ENCODE peak calls at places on chromosomes 16 and 17, in five cellular contexts. K is right lobe of liver, D is heart left ventricle, Q is BJ, C is upper lobe of right lung. U is an unnamed sample. For H3K36me3, the result is how much of the 10 kb centered on the place peaks cover.

GRCh38 chr17:15490634-15491261 is 23.3 kb upstream of the CDRT4 start:
- DNase-seq in C (no peak), D (peak), K (no peak), Q (peak), U (no peak)

GRCh38 chr16:69150146-69150865 is 17.9 kb downstream of the UTP4 start:
- DNase-seq in C (no peak), Q (no peak), D (peak), K (no peak), U (peak)

GRCh38 chr17:3712811-3713463 is 10.8 kb upstream of the HASPIN start:
- DNase-seq in Q (no peak), D (no peak), K (no peak), C (no peak), U (no peak)

GRCh38 chr17:39270923-39271322 is 45.2 kb upstream of the STAC2 start:
- DNase-seq in D (no peak), K (no peak), C (no peak), Q (peak), U (peak)

GRCh38 chr17:73474370-73474988 is 162.7 kb upstream of the CDC42EP4 start:
- DNase-seq in C (peak), Q (peak), D (peak), K (no peak), U (no peak)

GRCh38 chr16:88532434-88533241 is 37.6 kb upstream of the ZC3H18 start:
- DNase-seq in K (no peak), Q (no peak), D (no peak), C (no peak), U (no peak)

GRCh38 chr17:46056800-46057304 is 57.8 kb downstream of the STH start:
- DNase-seq in D (no peak), C (no peak), K (no peak), Q (peak), U (peak)

GRCh38 chr17:52957411-52957810 is 798.9 kb upstream of the CA10 start:
- DNase-seq in K (no peak), D (no peak), Q (no peak), C (no peak), U (no peak)

GRCh38 chr16:7763111-7763510 is 430.5 kb downstream of the RBFOX1 start:
- DNase-seq in C (no peak), Q (no peak), D (no peak), K (no peak), U (no peak)

GRCh38 chr17:66889480-66890230 is 54.7 kb downstream of the CACNG5 start:
- DNase-seq in C (no peak), K (no peak), D (no peak), Q (no peak), U (no peak)

GRCh38 chr17:35286120-35286781 is 43.4 kb downstream of the SLFN5 start:
- DNase-seq in C (no peak), D (no peak), K (no peak), Q (no peak), U (no peak)

GRCh38 chr16:11683140-11683539 is 14.9 kb downstream of the SNN start:
- DNase-seq in C (no peak), Q (no peak), D (no peak), K (no peak), U (no peak)

GRCh38 chr16:11681526-11681925 is 13.3 kb downstream of the SNN start:
- DNase-seq in K (no peak), D (no peak), C (peak), Q (no peak), U (no peak)

GRCh38 chr16:11681977-11682654 is 13.9 kb downstream of the SNN start:
- DNase-seq in Q (no peak), D (no peak), C (peak), K (no peak), U (no peak)

GRCh38 chr16:11684231-11685025 is 16.2 kb downstream of the SNN start:
- DNase-seq in C (no peak), Q (no peak), K (no peak), D (no peak), U (no peak)

DNA sequence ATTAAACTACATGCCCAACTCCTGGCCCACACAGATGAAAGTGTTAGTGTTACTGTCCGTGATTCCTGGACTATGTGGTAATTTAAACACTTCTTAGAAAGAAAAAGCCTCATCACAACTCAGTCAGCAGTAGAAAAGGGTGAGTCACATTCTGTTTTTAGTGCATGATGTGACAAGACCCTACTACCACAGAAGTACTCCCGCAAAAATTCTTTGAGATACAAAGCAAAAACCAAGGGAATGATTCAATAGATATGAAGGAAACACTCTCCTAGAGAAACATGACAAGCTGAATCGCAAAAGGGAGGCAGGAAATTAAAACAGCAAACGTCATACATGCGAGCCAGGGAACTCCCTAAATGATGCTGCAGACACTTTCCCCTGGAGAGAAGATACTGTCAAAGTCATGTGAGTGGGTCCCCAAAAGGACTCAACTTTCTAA is 14.4 kb downstream of the SNN start:
- DNase-seq in C (no peak), D (no peak), K (no peak), Q (peak), U (no peak)
- H3K36me3 ChIP-seq in C (half or more), D (half or more), K (half or more), Q (under half), U (half or more)

GRCh38 chr17:1813088-1813487 is 16.6 kb downstream of the SMYD4 start:
- DNase-seq in Q (no peak), K (no peak), C (no peak), D (no peak), U (no peak)

GRCh38 chr17:1803280-1803679 is 26.4 kb downstream of the SMYD4 start:
- DNase-seq in K (no peak), C (peak), Q (no peak), D (no peak), U (no peak)

GRCh38 chr17:1810450-1811103 is 19.1 kb downstream of the SMYD4 start:
- DNase-seq in Q (no peak), D (no peak), C (no peak), K (peak), U (no peak)

DNA sequence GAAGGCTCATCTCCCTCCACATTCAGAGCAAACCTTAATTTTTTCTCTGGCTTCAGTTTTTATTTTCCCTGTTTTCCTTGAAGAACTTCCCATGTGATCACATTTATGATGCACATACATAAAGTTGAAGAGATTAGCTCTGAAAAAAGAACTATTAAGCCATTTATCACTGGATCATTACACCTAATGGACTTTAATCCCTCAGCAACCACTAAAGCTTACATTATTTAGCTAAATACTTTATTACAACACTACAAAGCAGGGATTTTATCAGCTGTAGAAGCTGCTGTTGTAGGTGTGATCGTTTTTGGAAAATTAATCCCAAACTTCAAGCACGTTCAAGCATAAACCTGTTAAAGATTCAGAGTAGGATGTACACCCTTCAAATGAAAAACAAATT is 21.1 kb downstream of the SMYD4 start:
- DNase-seq in D (no peak), K (no peak), C (no peak), Q (no peak), U (no peak)
- H3K36me3 ChIP-seq in D (under half), K (under half), C (under half), Q (under half), U (under half)

GRCh38 chr16:46920402-46921068 is 36.4 kb downstream of the GPT2 start:
- DNase-seq in K (no peak), D (no peak), Q (no peak), C (no peak), U (no peak)

GRCh38 chr16:46918400-46918799 is 34.2 kb downstream of the GPT2 start:
- DNase-seq in K (no peak), D (no peak), Q (no peak), C (no peak), U (no peak)

GRCh38 chr16:46922239-46922638 is 38.1 kb downstream of the GPT2 start:
- DNase-seq in K (no peak), Q (no peak), C (no peak), D (no peak), U (no peak)

GRCh38 chr16:46916980-46917379 is 32.8 kb downstream of the GPT2 start:
- DNase-seq in Q (no peak), C (no peak), D (no peak), K (no peak), U (no peak)

DNA sequence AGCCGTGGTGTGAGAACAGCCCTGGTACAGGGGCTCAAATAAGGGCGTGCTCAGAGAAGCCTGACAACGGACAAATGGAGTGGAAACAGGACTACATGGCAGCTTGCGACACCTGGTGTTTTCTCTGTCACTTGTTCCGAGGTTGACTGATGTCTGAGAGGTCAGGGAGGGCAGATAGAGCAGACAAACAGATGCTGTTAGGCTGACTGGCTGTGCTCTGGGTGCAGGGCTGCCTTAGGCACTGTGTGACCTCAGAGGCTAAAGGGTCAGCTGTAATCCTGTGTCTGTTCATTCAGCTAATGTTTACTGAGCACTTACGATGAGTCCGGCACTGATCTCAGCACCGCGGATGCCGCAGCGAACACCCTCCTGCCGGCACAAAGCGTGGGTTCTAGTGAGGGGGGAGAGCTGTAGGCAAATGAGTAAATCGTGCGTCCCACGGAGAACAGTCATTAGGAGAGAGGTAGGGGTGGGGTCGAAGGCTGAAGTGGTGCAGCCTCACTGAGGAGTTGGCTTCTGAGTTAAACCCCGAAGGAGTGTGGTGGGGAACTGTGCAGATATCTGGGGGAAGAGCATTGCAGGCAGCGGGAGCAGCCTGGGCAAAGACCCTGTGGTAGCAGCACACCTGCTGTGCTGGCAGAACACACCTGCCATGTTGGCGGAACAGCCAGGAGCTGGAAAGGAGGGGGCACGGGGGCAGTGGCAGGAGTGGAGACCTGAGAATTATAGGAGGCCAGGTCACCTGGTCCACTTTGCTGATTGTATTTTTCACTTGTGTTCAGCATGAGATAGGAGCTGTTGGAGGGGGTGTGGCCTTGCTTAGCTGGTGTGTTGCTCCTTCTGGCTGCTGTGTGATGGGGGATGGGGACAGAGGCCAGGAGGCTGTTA is 35.0 kb downstream of the GPT2 start:
- DNase-seq in D (no peak), Q (no peak), C (no peak), K (peak), U (no peak)
- H3K36me3 ChIP-seq in D (under half), Q (under half), C (under half), K (under half), U (half or more)

GRCh38 chr16:11715246-11715947 is 27.3 kb downstream of the TXNDC11 start:
- DNase-seq in C (no peak), D (no peak), Q (no peak), K (no peak), U (no peak)

GRCh38 chr16:11719171-11719570 is 23.5 kb downstream of the TXNDC11 start:
- DNase-seq in K (no peak), D (no peak), C (no peak), Q (no peak), U (no peak)

GRCh38 chr16:11717811-11718210 is 24.8 kb downstream of the TXNDC11 start:
- DNase-seq in C (no peak), Q (no peak), D (no peak), K (no peak), U (no peak)

GRCh38 chr16:11712122-11712521 is 30.5 kb downstream of the TXNDC11 start:
- DNase-seq in K (no peak), D (no peak), Q (no peak), C (no peak), U (no peak)

DNA sequence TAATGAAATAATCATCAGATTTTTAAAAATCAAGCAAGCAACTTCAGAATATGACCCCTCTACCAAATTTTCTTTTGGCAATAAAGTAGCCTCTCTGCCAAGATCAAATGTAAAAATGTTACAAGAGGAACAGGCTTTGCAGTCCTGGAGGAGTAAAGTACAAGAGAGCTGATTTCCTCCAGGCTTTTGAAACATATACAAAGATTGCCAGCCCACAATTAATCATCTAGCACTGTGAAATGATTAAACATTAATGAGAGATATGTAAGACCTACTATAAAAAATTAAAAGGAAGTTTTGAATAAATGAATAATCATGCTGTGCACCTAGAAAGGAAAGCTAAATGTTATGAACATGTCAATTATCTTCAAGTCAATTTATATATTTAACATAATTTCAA is 26.3 kb downstream of the TXNDC11 start:
- DNase-seq in K (no peak), Q (no peak), C (no peak), D (no peak), U (no peak)
- H3K36me3 ChIP-seq in K (under half), Q (under half), C (half or more), D (under half), U (under half)

DNA sequence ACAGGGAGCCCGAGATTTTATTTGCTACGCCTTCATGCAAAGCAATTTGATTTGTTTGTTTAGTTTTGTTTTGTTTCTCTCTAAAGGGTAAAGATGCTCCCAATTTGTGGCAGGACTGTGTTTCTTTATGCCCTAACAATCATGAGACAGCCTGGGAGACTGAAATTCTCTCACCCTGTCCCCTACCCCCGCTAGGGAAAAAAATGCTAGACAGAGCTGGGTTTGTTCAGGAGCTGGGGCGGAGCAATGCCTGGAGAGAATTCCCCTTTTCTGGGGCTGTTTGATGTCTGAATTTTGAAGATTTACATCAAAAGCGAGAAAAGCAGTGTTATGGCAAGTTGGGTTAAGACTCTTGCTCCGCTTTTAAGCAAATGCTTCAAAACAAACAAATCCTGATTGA is 8.4 kb downstream of the MAF start:
- DNase-seq in C (no peak), Q (no peak), D (no peak), K (no peak), U (no peak)
- H3K36me3 ChIP-seq in C (under half), Q (under half), D (under half), K (under half), U (under half)

GRCh38 chr16:23535901-23536300 is 21.2 kb downstream of the EARS2 start:
- DNase-seq in D (no peak), Q (no peak), K (no peak), C (no peak), U (no peak)
- H3K36me3 ChIP-seq in D (half or more), Q (under half), K (under half), C (half or more), U (half or more)

U was measured in HAP-1.